ENCODE peak calls at places on chromosome 7, in eight cellular contexts. One of them, this sample, is unnamed.

GRCh38 chr7:15495170-15495569 is 66.6 kb downstream of the AGMO start:
- DNase-seq in SK-N-SH: peak; percentile 45
- DNase-seq in stomach: no peak
- DNase-seq in heart left ventricle: no peak
- DNase-seq in fibroblast of lung: peak; percentile 5
- DNase-seq in heart right ventricle: no peak
- DNase-seq in lower lobe of right lung: no peak
- DNase-seq in tibial nerve: no peak
- DNase-seq in this sample: no peak

GRCh38 chr7:76310102-76310957 is 7.9 kb downstream of the HSPB1 start:
- DNase-seq in SK-N-SH: peak; percentile 95
- DNase-seq in stomach: no peak
- DNase-seq in heart left ventricle: no peak
- DNase-seq in fibroblast of lung: no peak
- DNase-seq in heart right ventricle: no peak
- DNase-seq in lower lobe of right lung: no peak
- DNase-seq in tibial nerve: no peak
- DNase-seq in this sample: peak; percentile 84

GRCh38 chr7:37201003-37201875 is 247.4 kb downstream of the ELMO1 start:
- DNase-seq in SK-N-SH: peak; percentile 83
- DNase-seq in stomach: peak; percentile 87
- DNase-seq in heart left ventricle: peak; percentile 84
- DNase-seq in fibroblast of lung: peak; percentile 90
- DNase-seq in heart right ventricle: peak; percentile 73
- DNase-seq in lower lobe of right lung: peak; percentile 77
- DNase-seq in tibial nerve: peak; percentile 92
- DNase-seq in this sample: peak; percentile 77

GRCh38 chr7:88866265-88866863 is 70.8 kb upstream of the TEX47 start:
- DNase-seq in SK-N-SH: no peak
- DNase-seq in stomach: no peak
- DNase-seq in heart left ventricle: no peak
- DNase-seq in fibroblast of lung: no peak
- DNase-seq in heart right ventricle: no peak
- DNase-seq in lower lobe of right lung: no peak
- DNase-seq in tibial nerve: no peak
- DNase-seq in this sample: no peak

GRCh38 chr7:17903337-17903736 is 37.0 kb downstream of the SNX13 start:
- DNase-seq in SK-N-SH: no peak
- DNase-seq in stomach: no peak
- DNase-seq in heart left ventricle: no peak
- DNase-seq in fibroblast of lung: no peak
- DNase-seq in heart right ventricle: no peak
- DNase-seq in lower lobe of right lung: no peak
- DNase-seq in tibial nerve: no peak
- DNase-seq in this sample: no peak

GRCh38 chr7:35869810-35870209 is 69.0 kb downstream of the SEPTIN7 start:
- DNase-seq in SK-N-SH: no peak
- DNase-seq in stomach: no peak
- DNase-seq in heart left ventricle: no peak
- DNase-seq in fibroblast of lung: peak; percentile 19
- DNase-seq in heart right ventricle: no peak
- DNase-seq in lower lobe of right lung: no peak
- DNase-seq in tibial nerve: no peak
- DNase-seq in this sample: no peak

GRCh38 chr7:113636727-113637421 is 281.9 kb downstream of the PPP1R3A start:
- DNase-seq in SK-N-SH: no peak
- DNase-seq in stomach: no peak
- DNase-seq in heart left ventricle: no peak
- DNase-seq in fibroblast of lung: peak; percentile 10
- DNase-seq in heart right ventricle: no peak
- DNase-seq in lower lobe of right lung: no peak
- DNase-seq in tibial nerve: no peak
- DNase-seq in this sample: no peak

GRCh38 chr7:113918946-113919345 is at the start of gene PPP1R3A:
- DNase-seq in SK-N-SH: no peak
- DNase-seq in stomach: no peak
- DNase-seq in heart left ventricle: peak; percentile 40
- DNase-seq in fibroblast of lung: no peak
- DNase-seq in heart right ventricle: no peak
- DNase-seq in lower lobe of right lung: no peak
- DNase-seq in tibial nerve: no peak
- DNase-seq in this sample: no peak

GRCh38 chr7:69775231-69775771 is 177.0 kb downstream of the AUTS2 start:
- DNase-seq in SK-N-SH: no peak
- DNase-seq in stomach: no peak
- DNase-seq in heart left ventricle: peak; percentile 61
- DNase-seq in fibroblast of lung: peak; percentile 23
- DNase-seq in heart right ventricle: no peak
- DNase-seq in lower lobe of right lung: no peak
- DNase-seq in tibial nerve: peak; percentile 44
- DNase-seq in this sample: peak; percentile 68

GRCh38 chr7:74275401-74275881 is 13.8 kb upstream of the CLIP2 start:
- DNase-seq in SK-N-SH: peak; percentile 77
- DNase-seq in stomach: no peak
- DNase-seq in heart left ventricle: no peak
- DNase-seq in fibroblast of lung: no peak
- DNase-seq in heart right ventricle: no peak
- DNase-seq in lower lobe of right lung: no peak
- DNase-seq in tibial nerve: no peak
- DNase-seq in this sample: peak; percentile 64

GRCh38 chr7:155368894-155369600 is 71.4 kb downstream of the INSIG1 start:
- DNase-seq in SK-N-SH: no peak
- DNase-seq in stomach: no peak
- DNase-seq in heart left ventricle: no peak
- DNase-seq in fibroblast of lung: no peak
- DNase-seq in heart right ventricle: no peak
- DNase-seq in lower lobe of right lung: peak; percentile 20
- DNase-seq in tibial nerve: no peak
- DNase-seq in this sample: no peak

GRCh38 chr7:22220947-22221346 is 136.0 kb downstream of the RAPGEF5 start:
- DNase-seq in SK-N-SH: no peak
- DNase-seq in stomach: no peak
- DNase-seq in heart left ventricle: no peak
- DNase-seq in fibroblast of lung: no peak
- DNase-seq in heart right ventricle: no peak
- DNase-seq in lower lobe of right lung: no peak
- DNase-seq in tibial nerve: no peak
- DNase-seq in this sample: no peak

GRCh38 chr7:106062006-106062405 is 50.1 kb downstream of the SYPL1 start:
- DNase-seq in SK-N-SH: no peak
- DNase-seq in stomach: no peak
- DNase-seq in heart left ventricle: no peak
- DNase-seq in fibroblast of lung: no peak
- DNase-seq in heart right ventricle: no peak
- DNase-seq in lower lobe of right lung: no peak
- DNase-seq in tibial nerve: no peak
- DNase-seq in this sample: no peak
- H3K4me3 ChIP-seq in SK-N-SH: no peak overlapping the region
- H3K4me3 ChIP-seq in stomach: no peak overlapping the region
- H3K4me3 ChIP-seq in heart left ventricle: no peak overlapping the region
- H3K4me3 ChIP-seq in fibroblast of lung: no peak overlapping the region
- H3K4me3 ChIP-seq in heart right ventricle: no peak overlapping the region
- H3K4me3 ChIP-seq in lower lobe of right lung: no peak overlapping the region
- H3K4me3 ChIP-seq in tibial nerve: no peak overlapping the region
- H3K4me3 ChIP-seq in this sample: no peak overlapping the region

GRCh38 chr7:90710466-90710850 is 114.3 kb downstream of the CDK14 start:
- DNase-seq in SK-N-SH: no peak
- DNase-seq in stomach: no peak
- DNase-seq in heart left ventricle: no peak
- DNase-seq in fibroblast of lung: no peak
- DNase-seq in heart right ventricle: no peak
- DNase-seq in lower lobe of right lung: no peak
- DNase-seq in tibial nerve: no peak
- DNase-seq in this sample: no peak

GRCh38 chr7:90713628-90714027 is 117.5 kb downstream of the CDK14 start:
- DNase-seq in SK-N-SH: no peak
- DNase-seq in stomach: no peak
- DNase-seq in heart left ventricle: no peak
- DNase-seq in fibroblast of lung: no peak
- DNase-seq in heart right ventricle: no peak
- DNase-seq in lower lobe of right lung: no peak
- DNase-seq in tibial nerve: no peak
- DNase-seq in this sample: no peak

GRCh38 chr7:90706067-90706716 is 110.1 kb downstream of the CDK14 start:
- DNase-seq in SK-N-SH: no peak
- DNase-seq in stomach: no peak
- DNase-seq in heart left ventricle: no peak
- DNase-seq in fibroblast of lung: peak; percentile 60
- DNase-seq in heart right ventricle: no peak
- DNase-seq in lower lobe of right lung: no peak
- DNase-seq in tibial nerve: no peak
- DNase-seq in this sample: no peak

GRCh38 chr7:90708841-90709317 is 112.8 kb downstream of the CDK14 start:
- DNase-seq in SK-N-SH: no peak
- DNase-seq in stomach: peak; percentile 62
- DNase-seq in heart left ventricle: no peak
- DNase-seq in fibroblast of lung: no peak
- DNase-seq in heart right ventricle: no peak
- DNase-seq in lower lobe of right lung: no peak
- DNase-seq in tibial nerve: no peak
- DNase-seq in this sample: no peak

GRCh38 chr7:90709501-90710465 is 113.7 kb downstream of the CDK14 start:
- DNase-seq in SK-N-SH: no peak
- DNase-seq in stomach: peak; percentile 36
- DNase-seq in heart left ventricle: no peak
- DNase-seq in fibroblast of lung: peak; percentile 71
- DNase-seq in heart right ventricle: no peak
- DNase-seq in lower lobe of right lung: no peak
- DNase-seq in tibial nerve: peak; percentile 32
- DNase-seq in this sample: no peak
- H3K4me1 ChIP-seq in SK-N-SH: peaks cover 9% of the 10 kb centered on the region
- H3K4me1 ChIP-seq in stomach: peaks cover 30% of the 10 kb centered on the region
- H3K4me1 ChIP-seq in heart left ventricle: peaks cover 29% of the 10 kb centered on the region
- H3K4me1 ChIP-seq in fibroblast of lung: peaks cover 9% of the 10 kb centered on the region
- H3K4me1 ChIP-seq in heart right ventricle: peaks cover 10% of the 10 kb centered on the region
- H3K4me1 ChIP-seq in lower lobe of right lung: peaks cover 25% of the 10 kb centered on the region
- H3K4me1 ChIP-seq in tibial nerve: peaks cover 24% of the 10 kb centered on the region
- H3K4me1 ChIP-seq in this sample: no peaks in the 10 kb centered on the region

DNA sequence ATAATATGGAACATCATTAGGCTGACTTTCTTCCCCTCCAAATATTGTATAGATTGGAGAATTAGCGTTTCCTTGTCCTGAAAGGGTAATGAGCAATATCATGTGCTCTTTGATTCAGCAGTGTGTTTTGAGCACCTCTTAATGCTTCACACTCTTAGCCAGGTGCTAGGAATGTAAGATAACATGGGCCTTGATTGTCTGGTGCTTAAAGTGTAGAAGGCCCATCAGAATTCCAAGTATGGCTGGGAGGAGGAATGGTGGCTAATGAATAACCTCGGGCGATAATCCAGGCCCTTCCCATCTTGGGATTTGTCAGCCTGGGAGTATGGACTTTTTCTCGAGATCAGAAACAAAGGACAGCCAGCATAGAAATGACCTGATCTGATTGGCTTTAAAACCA is 8.6 kb downstream of the TSPAN13 start:
- DNase-seq in SK-N-SH: no peak
- DNase-seq in stomach: no peak
- DNase-seq in heart left ventricle: no peak
- DNase-seq in fibroblast of lung: no peak
- DNase-seq in heart right ventricle: no peak
- DNase-seq in lower lobe of right lung: no peak
- DNase-seq in tibial nerve: no peak
- DNase-seq in this sample: no peak
- H3K4me3 ChIP-seq in SK-N-SH: no peak overlapping the region
- H3K4me3 ChIP-seq in stomach: no peak overlapping the region
- H3K4me3 ChIP-seq in heart left ventricle: no peak overlapping the region
- H3K4me3 ChIP-seq in fibroblast of lung: no peak overlapping the region
- H3K4me3 ChIP-seq in heart right ventricle: no peak overlapping the region
- H3K4me3 ChIP-seq in lower lobe of right lung: no peak overlapping the region
- H3K4me3 ChIP-seq in tibial nerve: no peak overlapping the region
- H3K4me3 ChIP-seq in this sample: no peak overlapping the region

GRCh38 chr7:144414815-144415214 is 11.3 kb upstream of the NOBOX start:
- DNase-seq in SK-N-SH: no peak
- DNase-seq in stomach: no peak
- DNase-seq in heart left ventricle: no peak
- DNase-seq in fibroblast of lung: no peak
- DNase-seq in heart right ventricle: no peak
- DNase-seq in lower lobe of right lung: no peak
- DNase-seq in tibial nerve: no peak
- DNase-seq in this sample: no peak
- H3K4me1 ChIP-seq in SK-N-SH: no peaks in the 10 kb centered on the region
- H3K4me1 ChIP-seq in stomach: no peaks in the 10 kb centered on the region
- H3K4me1 ChIP-seq in heart left ventricle: no peaks in the 10 kb centered on the region
- H3K4me1 ChIP-seq in fibroblast of lung: no peaks in the 10 kb centered on the region
- H3K4me1 ChIP-seq in heart right ventricle: no peaks in the 10 kb centered on the region
- H3K4me1 ChIP-seq in lower lobe of right lung: no peaks in the 10 kb centered on the region
- H3K4me1 ChIP-seq in tibial nerve: no peaks in the 10 kb centered on the region
- H3K4me1 ChIP-seq in this sample: no peaks in the 10 kb centered on the region

DNA sequence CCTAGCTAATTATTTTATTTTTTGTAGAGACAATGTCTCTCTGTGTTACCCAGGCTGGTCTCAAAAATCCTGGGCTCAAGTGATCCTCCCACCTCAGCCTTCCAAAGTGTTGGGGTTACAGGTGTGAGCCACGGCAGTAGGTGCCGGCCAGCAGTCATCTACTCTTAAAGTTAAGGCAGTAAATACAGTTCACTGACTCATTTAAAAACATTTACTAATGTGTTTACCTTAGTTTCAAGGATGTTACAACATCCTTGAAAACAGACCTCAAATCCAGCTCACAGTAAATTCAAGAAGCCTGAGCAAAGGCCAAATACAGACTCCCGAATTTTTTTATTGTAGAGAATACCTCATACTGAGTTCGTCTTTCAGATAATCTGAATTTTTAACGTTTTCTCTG is 29.6 kb upstream of the ABCB4 start:
- DNase-seq in SK-N-SH: no peak
- DNase-seq in stomach: no peak
- DNase-seq in heart left ventricle: no peak
- DNase-seq in fibroblast of lung: no peak
- DNase-seq in heart right ventricle: no peak
- DNase-seq in lower lobe of right lung: no peak
- DNase-seq in tibial nerve: no peak
- DNase-seq in this sample: no peak
- H3K4me3 ChIP-seq in SK-N-SH: no peak overlapping the region
- H3K4me3 ChIP-seq in stomach: no peak overlapping the region
- H3K4me3 ChIP-seq in heart left ventricle: no peak overlapping the region
- H3K4me3 ChIP-seq in fibroblast of lung: no peak overlapping the region
- H3K4me3 ChIP-seq in heart right ventricle: no peak overlapping the region
- H3K4me3 ChIP-seq in lower lobe of right lung: no peak overlapping the region
- H3K4me3 ChIP-seq in tibial nerve: no peak overlapping the region
- H3K4me3 ChIP-seq in this sample: no peak overlapping the region

This sample was measured in BE2C.